ENCODE peak calls at places on chromosome 19, in four cellular contexts. M is NCI-H1048, J is NCI-H1092, X is progenitor cell of endocrine pancreas. B is an unnamed sample.

GRCh38 chr19:6769006-6769637 is 1.9 kb upstream of the SH2D3A start:
- DNase-seq in J (no peak), X (no peak), M (no peak), B (no peak)

GRCh38 chr19:49512970-49513745 is 697 bp downstream of the FCGRT start:
- DNase-seq in X (peak), M (no peak), J (no peak), B (no peak)

GRCh38 chr19:12769689-12770088 is 5.7 kb downstream of the HOOK2 start:
- DNase-seq in J (peak), X (no peak), M (no peak), B (peak)

GRCh38 chr19:6707011-6707657 is 13.3 kb downstream of the C3 start:
- DNase-seq in J (no peak), M (no peak), X (no peak), B (no peak)

GRCh38 chr19:35466259-35466658 is 18.2 kb downstream of the FFAR2 start:
- DNase-seq in X (no peak), M (no peak), J (no peak), B (no peak)

GRCh38 chr19:4575267-4575793 is 15.8 kb upstream of the SEMA6B start:
- DNase-seq in M (no peak), J (no peak), X (no peak), B (no peak)

GRCh38 chr19:48630289-48631036 is 6.7 kb downstream of the DBP start:
- DNase-seq in J (no peak), X (no peak), M (no peak), B (no peak)

GRCh38 chr19:4425531-4425930 is 23.1 kb downstream of the CHAF1A start:
- DNase-seq in M (no peak), X (no peak), J (no peak), B (no peak)

GRCh38 chr19:55537741-55538111 is 793 bp upstream of the SBK2 start:
- DNase-seq in M (no peak), X (no peak), J (no peak), B (no peak)

GRCh38 chr19:18738961-18739690 is 52.0 kb downstream of the COMP start:
- DNase-seq in X (no peak), J (no peak), M (no peak), B (no peak)

GRCh38 chr19:45645631-45646344 is 6.6 kb upstream of the EML2 start:
- DNase-seq in X (peak), M (no peak), J (peak), B (peak)

GRCh38 chr19:794989-795658 is 2.1 kb upstream of the PTBP1 start:
- DNase-seq in M (no peak), J (no peak), X (no peak), B (no peak)

GRCh38 chr19:7970716-7971448 is 27.4 kb upstream of the TIMM44 start:
- DNase-seq in X (peak), J (no peak), M (no peak), B (peak)

B was measured in central memory CD4-positive, alpha-beta T cell.